ENCODE peak calls at places on chromosomes 11 and 22, in nine cellular contexts. Q, G, H, D, S, E, T, B and W are unnamed samples.

GRCh38 chr11:35056391-35057093 is 82.4 kb upstream of the CD44 start:
- DNase-seq in Q (no peak), G (no peak), H (no peak), D (no peak), S (peak; percentile 66), E (no peak), T (no peak), B (no peak), W (no peak)

GRCh38 chr22:30087611-30088010 is 7.3 kb downstream of the HORMAD2 start:
- DNase-seq in Q (no peak), G (no peak), H (no peak), D (no peak), S (no peak), E (no peak), T (no peak), B (no peak), W (no peak)

GRCh38 chr11:19344661-19345518 is 104.1 kb upstream of the E2F8 start:
- DNase-seq in Q (peak; percentile 94), G (no peak), H (no peak), D (peak; percentile 39), S (peak; percentile 61), E (no peak), T (peak; percentile 71), B (no peak), W (peak; percentile 39)

GRCh38 chr11:33452806-33453205 is 195.6 kb downstream of the HIPK3 start:
- DNase-seq in Q (no peak), G (no peak), H (no peak), D (no peak), S (peak; percentile 50), E (no peak), T (no peak), B (no peak), W (no peak)

GRCh38 chr11:2798951-2799761 is 86.4 kb downstream of the CDKN1C start:
- DNase-seq in Q (no peak), G (no peak), H (no peak), D (no peak), S (no peak), E (no peak), T (no peak), B (no peak), W (no peak)

GRCh38 chr11:16923987-16924386 is 90.2 kb downstream of the PLEKHA7 start:
- DNase-seq in Q (no peak), G (peak; percentile 75), H (no peak), D (no peak), S (peak; percentile 39), E (no peak), T (no peak), B (no peak), W (no peak)

GRCh38 chr11:66725646-66726045 is 3.4 kb downstream of the SPTBN2 start:
- DNase-seq in Q (peak; percentile 69), G (no peak), H (no peak), D (no peak), S (no peak), E (no peak), T (no peak), B (no peak), W (no peak)

GRCh38 chr22:24059121-24059520 is 48.0 kb downstream of the CABIN1 start:
- DNase-seq in Q (no peak), G (no peak), H (no peak), D (no peak), S (no peak), E (no peak), T (no peak), B (no peak), W (no peak)

GRCh38 chr11:1163911-1164735 is 6.4 kb downstream of the MUC5AC start:
- DNase-seq in Q (no peak), G (no peak), H (no peak), D (no peak), S (no peak), E (no peak), T (peak; percentile 56), B (no peak), W (no peak)

GRCh38 chr22:45441158-45441557 is 27.7 kb downstream of the RIBC2 start:
- DNase-seq in Q (peak; percentile 73), G (peak; percentile 66), H (peak; percentile 6), D (no peak), S (peak; percentile 20), E (peak; percentile 31), T (peak; percentile 81), B (peak; percentile 20), W (peak; percentile 29)

GRCh38 chr11:76173663-76174062 is 32.6 kb downstream of the WNT11 start:
- DNase-seq in Q (no peak), G (no peak), H (no peak), D (no peak), S (no peak), E (no peak), T (no peak), B (no peak), W (no peak)

GRCh38 chr11:44977493-44977984 is 26.9 kb upstream of the TP53I11 start:
- DNase-seq in Q (peak; percentile 49), G (no peak), H (peak; percentile 8), D (peak; percentile 33), S (no peak), E (no peak), T (no peak), B (peak; percentile 1), W (no peak)

GRCh38 chr11:84260862-84261261 is 974.7 kb upstream of the CCDC90B start:
- DNase-seq in Q (no peak), G (no peak), H (no peak), D (no peak), S (no peak), E (no peak), T (no peak), B (no peak), W (no peak)

GRCh38 chr11:697811-698311 is 2.2 kb downstream of the TMEM80 start:
- DNase-seq in Q (no peak), G (no peak), H (no peak), D (no peak), S (no peak), E (no peak), T (no peak), B (no peak), W (no peak)

GRCh38 chr11:65116370-65117205 is 913 bp downstream of the ZNHIT2 start:
- DNase-seq in Q (peak; percentile 52), G (peak; percentile 19), H (no peak), D (peak; percentile 38), S (no peak), E (peak; percentile 71), T (peak; percentile 69), B (no peak), W (peak; percentile 53)

GRCh38 chr11:103274025-103274424 is 164.8 kb downstream of the DYNC2H1 start:
- DNase-seq in Q (no peak), G (no peak), H (no peak), D (no peak), S (no peak), E (no peak), T (no peak), B (no peak), W (no peak)

GRCh38 chr22:46089426-46090041 is 60.8 kb upstream of the PPARA start:
- DNase-seq in Q (no peak), G (no peak), H (no peak), D (no peak), S (no peak), E (no peak), T (no peak), B (no peak), W (no peak)

GRCh38 chr11:18352581-18352980 is 30.2 kb downstream of the GTF2H1 start:
- DNase-seq in Q (no peak), G (no peak), H (no peak), D (no peak), S (peak; percentile 35), E (no peak), T (no peak), B (no peak), W (no peak)